ENCODE peak calls at places on chromosomes 5 and 9, in ten cellular contexts. One of them, this sample, is unnamed.
A peak's percentile ranks its signal among the peaks of the same experiment; 100 is the strongest.

GRCh38 chr5:71907001-71907564 is 188.0 kb downstream of the CARTPT start:
- DNase-seq in stimulated activated CD8-positive, alpha-beta memory T cell treated with anti-CD3 and anti-CD28 coated beads, Interleukin-4, amount 100 ng/mL, for 1 hour: no peak
- DNase-seq in effector CD8-positive, alpha-beta T cell: no peak
- DNase-seq in NCI-H1105 treated with DMSO at 0.1 percent for 48 hours: peak; percentile 46
- DNase-seq in CD8-positive, alpha-beta memory T cell: no peak
- DNase-seq in NCI-H1436: peak; percentile 25
- DNase-seq in fibroblast of pulmonary artery: no peak
- DNase-seq in GM03348: no peak
- DNase-seq in midbrain: no peak
- DNase-seq in adrenal gland: no peak
- DNase-seq in this sample: no peak

GRCh38 chr9:5448016-5448415 is 2.3 kb upstream of the CD274 start:
- DNase-seq in stimulated activated CD8-positive, alpha-beta memory T cell treated with anti-CD3 and anti-CD28 coated beads, Interleukin-4, amount 100 ng/mL, for 1 hour: no peak
- DNase-seq in effector CD8-positive, alpha-beta T cell: no peak
- DNase-seq in NCI-H1105 treated with DMSO at 0.1 percent for 48 hours: no peak
- DNase-seq in CD8-positive, alpha-beta memory T cell: no peak
- DNase-seq in NCI-H1436: no peak
- DNase-seq in fibroblast of pulmonary artery: no peak
- DNase-seq in GM03348: no peak
- DNase-seq in midbrain: no peak
- DNase-seq in adrenal gland: no peak
- DNase-seq in this sample: no peak

GRCh38 chr5:104444656-104445055 is 882.1 kb upstream of the NUDT12 start:
- DNase-seq in stimulated activated CD8-positive, alpha-beta memory T cell treated with anti-CD3 and anti-CD28 coated beads, Interleukin-4, amount 100 ng/mL, for 1 hour: no peak
- DNase-seq in effector CD8-positive, alpha-beta T cell: no peak
- DNase-seq in NCI-H1105 treated with DMSO at 0.1 percent for 48 hours: no peak
- DNase-seq in CD8-positive, alpha-beta memory T cell: no peak
- DNase-seq in NCI-H1436: no peak
- DNase-seq in fibroblast of pulmonary artery: no peak
- DNase-seq in GM03348: no peak
- DNase-seq in midbrain: no peak
- DNase-seq in adrenal gland: no peak
- DNase-seq in this sample: no peak

GRCh38 chr5:150073677-150074076 is 12.7 kb downstream of the CSF1R start:
- DNase-seq in stimulated activated CD8-positive, alpha-beta memory T cell treated with anti-CD3 and anti-CD28 coated beads, Interleukin-4, amount 100 ng/mL, for 1 hour: no peak
- DNase-seq in effector CD8-positive, alpha-beta T cell: no peak
- DNase-seq in NCI-H1105 treated with DMSO at 0.1 percent for 48 hours: no peak
- DNase-seq in CD8-positive, alpha-beta memory T cell: no peak
- DNase-seq in NCI-H1436: no peak
- DNase-seq in fibroblast of pulmonary artery: no peak
- DNase-seq in GM03348: no peak
- DNase-seq in midbrain: no peak
- DNase-seq in adrenal gland: no peak
- DNase-seq in this sample: no peak

GRCh38 chr9:13330396-13331004 is 51.0 kb upstream of the MPDZ start:
- DNase-seq in stimulated activated CD8-positive, alpha-beta memory T cell treated with anti-CD3 and anti-CD28 coated beads, Interleukin-4, amount 100 ng/mL, for 1 hour: no peak
- DNase-seq in effector CD8-positive, alpha-beta T cell: no peak
- DNase-seq in NCI-H1105 treated with DMSO at 0.1 percent for 48 hours: no peak
- DNase-seq in CD8-positive, alpha-beta memory T cell: no peak
- DNase-seq in NCI-H1436: no peak
- DNase-seq in fibroblast of pulmonary artery: peak; percentile 76
- DNase-seq in GM03348: no peak
- DNase-seq in midbrain: no peak
- DNase-seq in adrenal gland: peak; percentile 29
- DNase-seq in this sample: no peak

GRCh38 chr5:17167171-17167891 is 50.1 kb upstream of the BASP1 start:
- DNase-seq in stimulated activated CD8-positive, alpha-beta memory T cell treated with anti-CD3 and anti-CD28 coated beads, Interleukin-4, amount 100 ng/mL, for 1 hour: no peak
- DNase-seq in effector CD8-positive, alpha-beta T cell: no peak
- DNase-seq in NCI-H1105 treated with DMSO at 0.1 percent for 48 hours: no peak
- DNase-seq in CD8-positive, alpha-beta memory T cell: no peak
- DNase-seq in NCI-H1436: no peak
- DNase-seq in fibroblast of pulmonary artery: no peak
- DNase-seq in GM03348: no peak
- DNase-seq in midbrain: no peak
- DNase-seq in adrenal gland: no peak
- DNase-seq in this sample: no peak

GRCh38 chr5:44275908-44276307 is 113.3 kb downstream of the FGF10 start:
- DNase-seq in stimulated activated CD8-positive, alpha-beta memory T cell treated with anti-CD3 and anti-CD28 coated beads, Interleukin-4, amount 100 ng/mL, for 1 hour: no peak
- DNase-seq in effector CD8-positive, alpha-beta T cell: no peak
- DNase-seq in NCI-H1105 treated with DMSO at 0.1 percent for 48 hours: no peak
- DNase-seq in CD8-positive, alpha-beta memory T cell: no peak
- DNase-seq in NCI-H1436: no peak
- DNase-seq in fibroblast of pulmonary artery: no peak
- DNase-seq in GM03348: no peak
- DNase-seq in midbrain: no peak
- DNase-seq in adrenal gland: no peak
- DNase-seq in this sample: no peak

GRCh38 chr5:60232051-60232794 is 338.7 kb upstream of the PDE4D start:
- DNase-seq in stimulated activated CD8-positive, alpha-beta memory T cell treated with anti-CD3 and anti-CD28 coated beads, Interleukin-4, amount 100 ng/mL, for 1 hour: no peak
- DNase-seq in effector CD8-positive, alpha-beta T cell: no peak
- DNase-seq in NCI-H1105 treated with DMSO at 0.1 percent for 48 hours: no peak
- DNase-seq in CD8-positive, alpha-beta memory T cell: no peak
- DNase-seq in NCI-H1436: no peak
- DNase-seq in fibroblast of pulmonary artery: no peak
- DNase-seq in GM03348: no peak
- DNase-seq in midbrain: no peak
- DNase-seq in adrenal gland: no peak
- DNase-seq in this sample: no peak

GRCh38 chr9:93030642-93031628 is 27.6 kb upstream of the SUSD3 start:
- DNase-seq in stimulated activated CD8-positive, alpha-beta memory T cell treated with anti-CD3 and anti-CD28 coated beads, Interleukin-4, amount 100 ng/mL, for 1 hour: no peak
- DNase-seq in effector CD8-positive, alpha-beta T cell: no peak
- DNase-seq in NCI-H1105 treated with DMSO at 0.1 percent for 48 hours: no peak
- DNase-seq in CD8-positive, alpha-beta memory T cell: no peak
- DNase-seq in NCI-H1436: no peak
- DNase-seq in fibroblast of pulmonary artery: no peak
- DNase-seq in GM03348: no peak
- DNase-seq in midbrain: no peak
- DNase-seq in adrenal gland: no peak
- DNase-seq in this sample: no peak

GRCh38 chr5:61163905-61164304 is 1.6 kb upstream of the SMIM15 start:
- DNase-seq in stimulated activated CD8-positive, alpha-beta memory T cell treated with anti-CD3 and anti-CD28 coated beads, Interleukin-4, amount 100 ng/mL, for 1 hour: no peak
- DNase-seq in effector CD8-positive, alpha-beta T cell: no peak
- DNase-seq in NCI-H1105 treated with DMSO at 0.1 percent for 48 hours: no peak
- DNase-seq in CD8-positive, alpha-beta memory T cell: no peak
- DNase-seq in NCI-H1436: no peak
- DNase-seq in fibroblast of pulmonary artery: no peak
- DNase-seq in GM03348: no peak
- DNase-seq in midbrain: no peak
- DNase-seq in adrenal gland: no peak
- DNase-seq in this sample: no peak

GRCh38 chr5:178577376-178577839 is 12.8 kb downstream of the COL23A1 start:
- DNase-seq in stimulated activated CD8-positive, alpha-beta memory T cell treated with anti-CD3 and anti-CD28 coated beads, Interleukin-4, amount 100 ng/mL, for 1 hour: no peak
- DNase-seq in effector CD8-positive, alpha-beta T cell: no peak
- DNase-seq in NCI-H1105 treated with DMSO at 0.1 percent for 48 hours: no peak
- DNase-seq in CD8-positive, alpha-beta memory T cell: no peak
- DNase-seq in NCI-H1436: no peak
- DNase-seq in fibroblast of pulmonary artery: no peak
- DNase-seq in GM03348: no peak
- DNase-seq in midbrain: no peak
- DNase-seq in adrenal gland: no peak
- DNase-seq in this sample: no peak

GRCh38 chr9:123659358-123659757 is 270.6 kb downstream of the DENND1A start:
- DNase-seq in stimulated activated CD8-positive, alpha-beta memory T cell treated with anti-CD3 and anti-CD28 coated beads, Interleukin-4, amount 100 ng/mL, for 1 hour: no peak
- DNase-seq in effector CD8-positive, alpha-beta T cell: no peak
- DNase-seq in NCI-H1105 treated with DMSO at 0.1 percent for 48 hours: no peak
- DNase-seq in CD8-positive, alpha-beta memory T cell: no peak
- DNase-seq in NCI-H1436: no peak
- DNase-seq in fibroblast of pulmonary artery: no peak
- DNase-seq in GM03348: no peak
- DNase-seq in midbrain: no peak
- DNase-seq in adrenal gland: no peak
- DNase-seq in this sample: no peak

GRCh38 chr9:80435591-80435990 is 863.8 kb downstream of the TLE4 start:
- DNase-seq in stimulated activated CD8-positive, alpha-beta memory T cell treated with anti-CD3 and anti-CD28 coated beads, Interleukin-4, amount 100 ng/mL, for 1 hour: no peak
- DNase-seq in effector CD8-positive, alpha-beta T cell: no peak
- DNase-seq in NCI-H1105 treated with DMSO at 0.1 percent for 48 hours: no peak
- DNase-seq in CD8-positive, alpha-beta memory T cell: no peak
- DNase-seq in NCI-H1436: no peak
- DNase-seq in fibroblast of pulmonary artery: no peak
- DNase-seq in GM03348: no peak
- DNase-seq in midbrain: no peak
- DNase-seq in adrenal gland: no peak
- DNase-seq in this sample: no peak

GRCh38 chr9:70030156-70030555 is 13.5 kb upstream of the MAMDC2 start:
- DNase-seq in stimulated activated CD8-positive, alpha-beta memory T cell treated with anti-CD3 and anti-CD28 coated beads, Interleukin-4, amount 100 ng/mL, for 1 hour: no peak
- DNase-seq in effector CD8-positive, alpha-beta T cell: no peak
- DNase-seq in NCI-H1105 treated with DMSO at 0.1 percent for 48 hours: no peak
- DNase-seq in CD8-positive, alpha-beta memory T cell: no peak
- DNase-seq in NCI-H1436: no peak
- DNase-seq in fibroblast of pulmonary artery: peak; percentile 77
- DNase-seq in GM03348: no peak
- DNase-seq in midbrain: no peak
- DNase-seq in adrenal gland: no peak
- DNase-seq in this sample: no peak

GRCh38 chr5:172188893-172189692 is 1.1 kb upstream of the STK10 start:
- DNase-seq in stimulated activated CD8-positive, alpha-beta memory T cell treated with anti-CD3 and anti-CD28 coated beads, Interleukin-4, amount 100 ng/mL, for 1 hour: no peak
- DNase-seq in effector CD8-positive, alpha-beta T cell: no peak
- DNase-seq in NCI-H1105 treated with DMSO at 0.1 percent for 48 hours: no peak
- DNase-seq in CD8-positive, alpha-beta memory T cell: no peak
- DNase-seq in NCI-H1436: no peak
- DNase-seq in fibroblast of pulmonary artery: no peak
- DNase-seq in GM03348: no peak
- DNase-seq in midbrain: no peak
- DNase-seq in adrenal gland: no peak
- DNase-seq in this sample: no peak

GRCh38 chr5:9108156-9108555 is 437.7 kb downstream of the SEMA5A start:
- DNase-seq in stimulated activated CD8-positive, alpha-beta memory T cell treated with anti-CD3 and anti-CD28 coated beads, Interleukin-4, amount 100 ng/mL, for 1 hour: no peak
- DNase-seq in effector CD8-positive, alpha-beta T cell: no peak
- DNase-seq in NCI-H1105 treated with DMSO at 0.1 percent for 48 hours: no peak
- DNase-seq in CD8-positive, alpha-beta memory T cell: no peak
- DNase-seq in NCI-H1436: no peak
- DNase-seq in fibroblast of pulmonary artery: no peak
- DNase-seq in GM03348: peak; percentile 11
- DNase-seq in midbrain: no peak
- DNase-seq in adrenal gland: no peak
- DNase-seq in this sample: no peak

GRCh38 chr5:96778409-96778808 is 29.3 kb downstream of the ERAP1 start:
- DNase-seq in stimulated activated CD8-positive, alpha-beta memory T cell treated with anti-CD3 and anti-CD28 coated beads, Interleukin-4, amount 100 ng/mL, for 1 hour: no peak
- DNase-seq in effector CD8-positive, alpha-beta T cell: no peak
- DNase-seq in NCI-H1105 treated with DMSO at 0.1 percent for 48 hours: no peak
- DNase-seq in CD8-positive, alpha-beta memory T cell: no peak
- DNase-seq in NCI-H1436: no peak
- DNase-seq in fibroblast of pulmonary artery: no peak
- DNase-seq in GM03348: no peak
- DNase-seq in midbrain: no peak
- DNase-seq in adrenal gland: peak; percentile 26
- DNase-seq in this sample: no peak

GRCh38 chr5:123285122-123286011 is 137.8 kb downstream of the CEP120 start:
- DNase-seq in stimulated activated CD8-positive, alpha-beta memory T cell treated with anti-CD3 and anti-CD28 coated beads, Interleukin-4, amount 100 ng/mL, for 1 hour: no peak
- DNase-seq in effector CD8-positive, alpha-beta T cell: no peak
- DNase-seq in NCI-H1105 treated with DMSO at 0.1 percent for 48 hours: no peak
- DNase-seq in CD8-positive, alpha-beta memory T cell: no peak
- DNase-seq in NCI-H1436: no peak
- DNase-seq in fibroblast of pulmonary artery: peak; percentile 30
- DNase-seq in GM03348: peak; percentile 27
- DNase-seq in midbrain: no peak
- DNase-seq in adrenal gland: peak; percentile 13
- DNase-seq in this sample: peak; percentile 3

GRCh38 chr9:121071356-121071755 is 3.4 kb upstream of the CNTRL start:
- DNase-seq in stimulated activated CD8-positive, alpha-beta memory T cell treated with anti-CD3 and anti-CD28 coated beads, Interleukin-4, amount 100 ng/mL, for 1 hour: no peak
- DNase-seq in effector CD8-positive, alpha-beta T cell: no peak
- DNase-seq in NCI-H1105 treated with DMSO at 0.1 percent for 48 hours: no peak
- DNase-seq in CD8-positive, alpha-beta memory T cell: no peak
- DNase-seq in NCI-H1436: no peak
- DNase-seq in fibroblast of pulmonary artery: no peak
- DNase-seq in GM03348: no peak
- DNase-seq in midbrain: no peak
- DNase-seq in adrenal gland: no peak
- DNase-seq in this sample: no peak

GRCh38 chr5:38551020-38552017 is 5.1 kb downstream of the LIFR start:
- DNase-seq in stimulated activated CD8-positive, alpha-beta memory T cell treated with anti-CD3 and anti-CD28 coated beads, Interleukin-4, amount 100 ng/mL, for 1 hour: no peak
- DNase-seq in effector CD8-positive, alpha-beta T cell: no peak
- DNase-seq in NCI-H1105 treated with DMSO at 0.1 percent for 48 hours: peak; percentile 69
- DNase-seq in CD8-positive, alpha-beta memory T cell: no peak
- DNase-seq in NCI-H1436: peak; percentile 36
- DNase-seq in fibroblast of pulmonary artery: peak; percentile 76
- DNase-seq in GM03348: peak; percentile 67
- DNase-seq in midbrain: peak; percentile 45
- DNase-seq in adrenal gland: peak; percentile 30
- DNase-seq in this sample: peak; percentile 27

GRCh38 chr9:70111042-70111602 is 67.5 kb downstream of the MAMDC2 start:
- DNase-seq in stimulated activated CD8-positive, alpha-beta memory T cell treated with anti-CD3 and anti-CD28 coated beads, Interleukin-4, amount 100 ng/mL, for 1 hour: peak; percentile 10
- DNase-seq in effector CD8-positive, alpha-beta T cell: peak; percentile 4
- DNase-seq in NCI-H1105 treated with DMSO at 0.1 percent for 48 hours: peak; percentile 63
- DNase-seq in CD8-positive, alpha-beta memory T cell: peak; percentile 34
- DNase-seq in NCI-H1436: peak; percentile 55
- DNase-seq in fibroblast of pulmonary artery: peak; percentile 84
- DNase-seq in GM03348: peak; percentile 72
- DNase-seq in midbrain: peak; percentile 61
- DNase-seq in adrenal gland: peak; percentile 79
- DNase-seq in this sample: peak; percentile 86

GRCh38 chr9:98700801-98701200 is 7.9 kb downstream of the GABBR2 start:
- DNase-seq in stimulated activated CD8-positive, alpha-beta memory T cell treated with anti-CD3 and anti-CD28 coated beads, Interleukin-4, amount 100 ng/mL, for 1 hour: no peak
- DNase-seq in effector CD8-positive, alpha-beta T cell: no peak
- DNase-seq in NCI-H1105 treated with DMSO at 0.1 percent for 48 hours: no peak
- DNase-seq in CD8-positive, alpha-beta memory T cell: no peak
- DNase-seq in NCI-H1436: no peak
- DNase-seq in fibroblast of pulmonary artery: no peak
- DNase-seq in GM03348: no peak
- DNase-seq in midbrain: no peak
- DNase-seq in adrenal gland: no peak
- DNase-seq in this sample: no peak

GRCh38 chr5:138602371-138603000 is 27.3 kb upstream of the HSPA9 start:
- DNase-seq in stimulated activated CD8-positive, alpha-beta memory T cell treated with anti-CD3 and anti-CD28 coated beads, Interleukin-4, amount 100 ng/mL, for 1 hour: no peak
- DNase-seq in effector CD8-positive, alpha-beta T cell: no peak
- DNase-seq in NCI-H1105 treated with DMSO at 0.1 percent for 48 hours: no peak
- DNase-seq in CD8-positive, alpha-beta memory T cell: no peak
- DNase-seq in NCI-H1436: no peak
- DNase-seq in fibroblast of pulmonary artery: no peak
- DNase-seq in GM03348: no peak
- DNase-seq in midbrain: no peak
- DNase-seq in adrenal gland: no peak
- DNase-seq in this sample: no peak

GRCh38 chr5:73136277-73136606 is 15.9 kb downstream of the TMEM171 start:
- DNase-seq in stimulated activated CD8-positive, alpha-beta memory T cell treated with anti-CD3 and anti-CD28 coated beads, Interleukin-4, amount 100 ng/mL, for 1 hour: no peak
- DNase-seq in effector CD8-positive, alpha-beta T cell: no peak
- DNase-seq in NCI-H1105 treated with DMSO at 0.1 percent for 48 hours: no peak
- DNase-seq in CD8-positive, alpha-beta memory T cell: no peak
- DNase-seq in NCI-H1436: no peak
- DNase-seq in fibroblast of pulmonary artery: peak; percentile 31
- DNase-seq in GM03348: no peak
- DNase-seq in midbrain: no peak
- DNase-seq in adrenal gland: no peak
- DNase-seq in this sample: no peak

GRCh38 chr5:29005386-29005785 is 1967.0 kb upstream of the CDH9 start:
- DNase-seq in stimulated activated CD8-positive, alpha-beta memory T cell treated with anti-CD3 and anti-CD28 coated beads, Interleukin-4, amount 100 ng/mL, for 1 hour: no peak
- DNase-seq in effector CD8-positive, alpha-beta T cell: no peak
- DNase-seq in NCI-H1105 treated with DMSO at 0.1 percent for 48 hours: no peak
- DNase-seq in CD8-positive, alpha-beta memory T cell: no peak
- DNase-seq in NCI-H1436: no peak
- DNase-seq in fibroblast of pulmonary artery: no peak
- DNase-seq in GM03348: no peak
- DNase-seq in midbrain: no peak
- DNase-seq in adrenal gland: no peak
- DNase-seq in this sample: no peak

GRCh38 chr5:135376961-135377621 is 21.9 kb downstream of the MACROH2A1 start:
- DNase-seq in stimulated activated CD8-positive, alpha-beta memory T cell treated with anti-CD3 and anti-CD28 coated beads, Interleukin-4, amount 100 ng/mL, for 1 hour: no peak
- DNase-seq in effector CD8-positive, alpha-beta T cell: no peak
- DNase-seq in NCI-H1105 treated with DMSO at 0.1 percent for 48 hours: no peak
- DNase-seq in CD8-positive, alpha-beta memory T cell: no peak
- DNase-seq in NCI-H1436: no peak
- DNase-seq in fibroblast of pulmonary artery: no peak
- DNase-seq in GM03348: no peak
- DNase-seq in midbrain: no peak
- DNase-seq in adrenal gland: no peak
- DNase-seq in this sample: no peak

GRCh38 chr5:171521219-171521633 is 101.8 kb downstream of the FGF18 start:
- DNase-seq in stimulated activated CD8-positive, alpha-beta memory T cell treated with anti-CD3 and anti-CD28 coated beads, Interleukin-4, amount 100 ng/mL, for 1 hour: no peak
- DNase-seq in effector CD8-positive, alpha-beta T cell: no peak
- DNase-seq in NCI-H1105 treated with DMSO at 0.1 percent for 48 hours: no peak
- DNase-seq in CD8-positive, alpha-beta memory T cell: no peak
- DNase-seq in NCI-H1436: no peak
- DNase-seq in fibroblast of pulmonary artery: peak; percentile 84
- DNase-seq in GM03348: peak; percentile 95
- DNase-seq in midbrain: no peak
- DNase-seq in adrenal gland: peak; percentile 57
- DNase-seq in this sample: no peak

GRCh38 chr5:77630246-77631165 is 8.0 kb downstream of the OTP start:
- DNase-seq in stimulated activated CD8-positive, alpha-beta memory T cell treated with anti-CD3 and anti-CD28 coated beads, Interleukin-4, amount 100 ng/mL, for 1 hour: no peak
- DNase-seq in effector CD8-positive, alpha-beta T cell: no peak
- DNase-seq in NCI-H1105 treated with DMSO at 0.1 percent for 48 hours: peak; percentile 57
- DNase-seq in CD8-positive, alpha-beta memory T cell: no peak
- DNase-seq in NCI-H1436: peak; percentile 69
- DNase-seq in fibroblast of pulmonary artery: no peak
- DNase-seq in GM03348: peak; percentile 67
- DNase-seq in midbrain: no peak
- DNase-seq in adrenal gland: peak; percentile 29
- DNase-seq in this sample: peak; percentile 57